ENCODE peak calls at places on chromosomes 1 and 21, in ten cellular contexts. K is K562, Y is adrenal gland, G is NB4, B is prostate gland, W is HCT116, J is ovary, A is endothelial cell of umbilical vein, L is sigmoid colon, X is heart left ventricle. O is an unnamed sample.
A peak's percentile ranks its signal among the peaks of the same experiment; 100 is the strongest.

GRCh38 chr1:87084247-87084836 is 169.9 kb downstream of the HS2ST1 start:
- DNase-seq in A (peak; percentile 41), X (no peak), B (no peak), L (no peak), G (peak; percentile 31), W (peak; percentile 6), K (no peak), J (no peak), Y (no peak), O (no peak)

GRCh38 chr1:21329209-21329844 is 39.1 kb upstream of the ECE1 start:
- DNase-seq in B (no peak), A (no peak), Y (no peak), G (no peak), W (peak; percentile 62), J (no peak), L (no peak), K (no peak), X (no peak), O (no peak)

GRCh38 chr1:18064564-18064963 is 43.0 kb upstream of the IGSF21 start:
- DNase-seq in J (no peak), L (no peak), B (no peak), G (no peak), K (no peak), A (no peak), W (no peak), X (no peak), Y (no peak), O (no peak)

GRCh38 chr21:38244885-38245869 is 11.6 kb upstream of the KCNJ15 start:
- DNase-seq in B (no peak), L (no peak), G (peak; percentile 61), A (peak; percentile 33), Y (no peak), W (no peak), X (no peak), J (no peak), K (no peak), O (peak; percentile 61)

GRCh38 chr1:180229483-180230415 is at the start of gene LHX4:
- DNase-seq in B (no peak), Y (no peak), J (no peak), X (no peak), L (peak; percentile 52), K (peak; percentile 94), W (no peak), G (peak; percentile 82), A (peak; percentile 26), O (peak; percentile 80)

GRCh38 chr1:45769261-45769932 is 18.9 kb upstream of the IPP start:
- DNase-seq in L (no peak), X (no peak), A (no peak), B (no peak), K (peak; percentile 41), G (peak; percentile 16), Y (no peak), W (no peak), J (no peak), O (peak; percentile 25)

GRCh38 chr1:9201421-9202239 is 32.9 kb upstream of the H6PD start:
- DNase-seq in W (no peak), A (peak; percentile 48), Y (no peak), J (peak; percentile 50), G (peak; percentile 55), X (no peak), K (no peak), B (no peak), L (peak; percentile 80), O (no peak)

GRCh38 chr1:48687271-48688045 is 89.2 kb downstream of the BEND5 start:
- DNase-seq in K (no peak), J (no peak), W (no peak), B (no peak), A (no peak), Y (no peak), X (no peak), L (no peak), G (no peak), O (no peak)

DNA sequence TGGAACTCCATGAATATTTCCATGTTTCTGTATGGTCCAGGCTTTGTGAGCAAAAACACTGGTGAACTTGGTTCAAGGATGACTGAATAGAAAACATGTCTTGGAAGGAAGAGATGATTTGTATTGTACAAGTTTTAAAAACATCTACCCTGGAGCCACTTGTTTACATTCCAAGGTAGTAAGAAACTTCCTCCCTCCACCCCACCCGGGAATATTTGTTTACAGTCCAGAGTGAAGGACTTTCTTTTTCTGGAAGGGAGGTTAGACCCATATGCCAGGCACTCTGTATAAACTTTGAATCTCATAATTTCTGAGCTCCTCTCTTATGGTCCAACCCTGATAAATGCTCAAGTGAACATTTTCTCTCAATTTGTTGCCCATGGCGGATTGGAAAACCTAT is 323.3 kb upstream of the LYPLAL1 start:
- DNase-seq in X (no peak), W (no peak), L (no peak), A (no peak), B (no peak), G (no peak), Y (no peak), K (no peak), J (peak; percentile 27), O (no peak)
- TF ChIP-seq POLR2A in X (no peak), W (no peak), L (no peak), A (no peak), B (no peak), G (no peak), Y (no peak), K (no peak), J (no peak), O (no peak)

DNA sequence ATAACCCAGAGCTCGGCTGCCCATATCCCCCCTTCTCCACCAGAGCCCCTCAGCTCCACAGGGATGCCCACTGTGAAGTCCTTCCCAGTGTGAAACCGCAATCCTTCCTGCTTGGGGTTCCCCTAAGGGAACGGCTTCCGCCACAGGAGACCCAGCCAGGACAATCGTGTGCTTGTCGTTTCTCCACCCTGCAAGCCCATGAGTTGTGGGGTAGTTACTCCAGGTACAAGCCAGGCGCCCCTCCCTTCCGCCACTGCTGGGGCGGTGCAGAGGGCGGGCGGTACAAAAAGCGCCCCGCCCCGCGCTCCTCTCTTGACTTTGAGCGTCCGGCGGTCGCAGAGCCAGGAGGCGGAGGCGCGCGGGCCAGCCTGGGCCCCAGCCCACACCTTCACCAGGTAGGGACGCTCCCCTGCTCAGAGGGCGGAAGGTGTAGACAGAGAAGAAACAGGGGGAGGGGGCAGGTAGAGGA is at the start of gene TINAGL1:
- DNase-seq in Y (no peak), J (peak; percentile 59), A (peak; percentile 48), W (peak; percentile 77), K (peak; percentile 79), X (peak; percentile 87), G (no peak), L (peak; percentile 81), B (peak; percentile 85), O (no peak)
- TF ChIP-seq POLR2A in Y (peak; percentile 18), J (peak; percentile 51), A (peak; percentile 71), W (peak; percentile 24), K (no peak), X (peak; percentile 95), G (no peak), L (peak; percentile 98), B (peak; percentile 97), O (no peak)

DNA sequence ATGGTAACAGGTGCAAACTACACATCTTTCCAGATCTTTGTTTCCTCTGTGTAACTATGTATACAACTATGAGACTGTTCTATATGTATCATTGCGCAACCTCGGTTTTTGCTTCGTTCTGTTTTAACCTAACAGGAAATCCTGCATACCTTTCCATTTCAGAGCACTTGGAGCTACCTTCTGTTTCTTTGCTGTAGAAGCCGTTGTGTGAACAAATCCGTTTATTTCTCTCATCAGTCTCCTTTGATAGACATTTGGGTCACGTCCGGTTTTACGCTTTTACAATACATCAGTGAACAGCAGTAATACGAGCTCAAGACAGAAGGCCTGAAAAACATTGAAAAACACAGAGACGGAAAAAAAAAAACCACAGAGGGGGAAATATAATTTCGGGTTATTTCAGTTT is 10.5 kb downstream of the ATP5IF1 start:
- DNase-seq in Y (no peak), B (peak; percentile 44), G (peak; percentile 73), X (no peak), L (no peak), K (no peak), J (no peak), W (no peak), A (peak; percentile 39), O (no peak)
- TF ChIP-seq POLR2A in Y (no peak), B (no peak), G (no peak), X (no peak), L (no peak), K (no peak), J (no peak), W (no peak), A (no peak), O (no peak)

GRCh38 chr1:183022202-183023145 is 746 bp upstream of the LAMC1 start:
- DNase-seq in X (peak; percentile 89), G (peak; percentile 79), J (peak; percentile 87), B (peak; percentile 88), A (peak; percentile 99), W (peak; percentile 84), L (peak; percentile 97), Y (peak; percentile 86), K (peak; percentile 34), O (peak; percentile 73)

GRCh38 chr1:183023146-183023600 is at the start of gene LAMC1:
- DNase-seq in B (peak; percentile 52), K (peak; percentile 83), X (peak; percentile 88), G (peak; percentile 89), A (peak; percentile 80), L (peak; percentile 90), Y (peak; percentile 74), W (no peak), J (peak; percentile 81), O (peak; percentile 72)

GRCh38 chr1:183023601-183024351 is 556 bp downstream of the LAMC1 start:
- DNase-seq in L (peak; percentile 81), Y (peak; percentile 66), B (peak; percentile 86), X (peak; percentile 66), G (peak; percentile 74), W (peak; percentile 61), K (peak; percentile 19), J (peak; percentile 63), A (peak; percentile 78), O (peak; percentile 31)

GRCh38 chr1:183025782-183026774 is 2.9 kb downstream of the LAMC1 start:
- DNase-seq in K (no peak), Y (no peak), X (no peak), A (no peak), B (no peak), J (no peak), G (no peak), L (no peak), W (no peak), O (no peak)

DNA sequence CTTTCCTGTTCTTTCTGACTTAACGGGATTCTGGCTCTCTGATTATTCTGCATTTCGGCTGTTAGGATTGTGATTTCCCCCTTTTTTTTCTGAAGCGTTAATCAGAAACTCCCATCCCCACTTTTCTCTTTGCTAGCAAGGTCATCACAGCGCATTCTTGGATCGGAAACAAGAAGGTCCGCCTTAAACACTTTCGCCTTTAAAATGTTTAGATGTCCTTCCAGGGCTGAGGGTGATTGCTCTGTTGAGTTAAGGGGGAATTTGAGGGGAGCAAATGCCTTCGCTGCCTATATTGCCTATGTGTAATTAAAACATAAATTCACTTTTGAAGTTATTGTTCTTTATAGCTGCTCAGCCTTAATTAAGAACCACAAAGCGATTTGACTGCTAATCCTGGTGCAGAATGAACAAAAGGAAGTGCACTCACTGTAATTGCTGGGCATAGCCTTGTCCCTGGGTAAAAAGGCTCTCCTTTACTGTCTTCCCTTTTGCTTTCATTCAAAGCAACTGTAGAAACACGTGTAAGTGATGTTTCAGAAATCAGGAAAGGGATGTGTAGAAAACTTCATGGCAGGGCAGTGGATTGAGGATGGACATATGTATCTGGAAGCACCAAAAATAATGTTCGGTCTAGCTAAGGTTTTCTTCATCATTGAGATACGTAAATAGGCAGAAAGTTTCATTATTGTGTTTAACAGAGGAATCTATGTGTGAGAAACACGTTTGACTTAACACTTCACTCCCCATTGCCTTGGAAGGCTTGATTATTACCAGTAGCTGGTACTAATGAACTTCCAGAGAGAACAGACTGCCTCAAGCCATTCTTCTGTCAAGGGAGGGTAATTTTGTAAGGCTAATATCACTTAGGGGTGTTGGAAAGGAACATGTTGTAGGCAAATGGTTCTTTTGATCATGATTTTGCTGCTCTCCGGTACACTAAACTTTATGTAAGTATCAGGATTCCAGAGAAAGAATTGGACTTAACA is 1.4 kb downstream of the LAMC1 start:
- DNase-seq in L (no peak), G (peak; percentile 56), K (no peak), B (no peak), Y (no peak), X (no peak), A (peak; percentile 59), J (no peak), W (no peak), O (no peak)
- TF ChIP-seq POLR2A in L (no peak), G (no peak), K (no peak), B (no peak), Y (no peak), X (no peak), A (no peak), J (no peak), W (no peak), O (no peak)

O was measured in H54.